ENCODE peak calls at places on chromosomes 3 and 15, in eight cellular contexts. Y is mesenchymal stem cell; D is activated naive CD8-positive, alpha-beta T cell treated with anti-CD3 and anti-CD28 coated beads, Interleukin-2, amount 50 U/mL, for 24 hours; R is T-helper 2 cell; W is dorsolateral prefrontal cortex; F is IMR-90; I is brain microvascular endothelial cell; Z is AG09309. V is an unnamed sample.

GRCh38 chr3:63687569-63688233 is 35.2 kb downstream of the SNTN start:
- DNase-seq in Y (no peak), R (no peak), W (no peak), I (peak; percentile 6), F (no peak), D (no peak), Z (no peak), V (no peak)

GRCh38 chr3:12476238-12476897 is 7.9 kb upstream of the TSEN2 start:
- DNase-seq in R (no peak), F (peak; percentile 77), Z (no peak), Y (peak; percentile 57), W (no peak), I (peak; percentile 62), D (no peak), V (no peak)

GRCh38 chr15:52765779-52766178 is 24.4 kb downstream of the ONECUT1 start:
- DNase-seq in W (no peak), R (no peak), I (peak; percentile 49), D (no peak), F (peak; percentile 6), Z (no peak), Y (no peak), V (no peak)

GRCh38 chr15:62807539-62808130 is 234.9 kb upstream of the TPM1 start:
- DNase-seq in Y (no peak), R (no peak), Z (no peak), F (no peak), W (no peak), I (no peak), D (no peak), V (no peak)

GRCh38 chr15:72116680-72117447 is 1.1 kb downstream of the MYO9A start:
- DNase-seq in D (no peak), R (peak; percentile 1), Y (no peak), Z (no peak), F (peak; percentile 18), I (peak; percentile 28), W (peak; percentile 13), V (no peak)

GRCh38 chr3:172987268-172987667 is 153.8 kb downstream of the SPATA16 start:
- DNase-seq in F (no peak), R (no peak), Y (no peak), Z (no peak), D (no peak), W (no peak), I (no peak), V (no peak)

GRCh38 chr3:8607285-8608040 is 37.1 kb downstream of the SSUH2 start:
- DNase-seq in D (no peak), I (peak; percentile 80), W (peak; percentile 18), Y (peak; percentile 91), R (no peak), F (peak; percentile 78), Z (peak; percentile 59), V (no peak)

GRCh38 chr3:150469931-150470740 is 62.0 kb downstream of the TSC22D2 start:
- DNase-seq in R (no peak), F (peak; percentile 79), I (peak; percentile 16), Z (no peak), Y (peak; percentile 65), W (no peak), D (no peak), V (no peak)

GRCh38 chr15:64285871-64286270 is 70.1 kb downstream of the CSNK1G1 start:
- DNase-seq in F (no peak), W (no peak), D (no peak), I (no peak), Z (no peak), R (no peak), Y (no peak), V (no peak)

V was measured in NCI-H524 treated with DMSO at 0.1 percent for 48 hours.